ENCODE peak calls at places on chromosomes 3 and 15, in four cellular contexts. One of them, this sample, is unnamed.

GRCh38 chr15:100842756-100843730 is 36.6 kb upstream of the ALDH1A3 start:
- DNase-seq in brain microvascular endothelial cell: peak
- DNase-seq in hepatocyte: peak
- DNase-seq in IMR-90: peak
- DNase-seq in this sample: no peak

GRCh38 chr3:72280876-72281275 is 495.9 kb upstream of the PROK2 start:
- DNase-seq in IMR-90: no peak
- DNase-seq in brain microvascular endothelial cell: no peak
- DNase-seq in hepatocyte: no peak
- DNase-seq in this sample: no peak

GRCh38 chr3:190504354-190505125 is 9.3 kb upstream of the IL1RAP start:
- DNase-seq in hepatocyte: no peak
- DNase-seq in IMR-90: peak
- DNase-seq in brain microvascular endothelial cell: no peak
- DNase-seq in this sample: no peak

GRCh38 chr3:61162965-61163364 is 88.3 kb downstream of the FHIT start:
- DNase-seq in hepatocyte: no peak
- DNase-seq in IMR-90: no peak
- DNase-seq in brain microvascular endothelial cell: no peak
- DNase-seq in this sample: no peak

GRCh38 chr3:74465652-74466415 is 148.6 kb downstream of the CNTN3 start:
- DNase-seq in IMR-90: peak
- DNase-seq in hepatocyte: no peak
- DNase-seq in brain microvascular endothelial cell: no peak
- DNase-seq in this sample: no peak

GRCh38 chr3:168155207-168155785 is 59.6 kb upstream of the GOLIM4 start:
- DNase-seq in brain microvascular endothelial cell: no peak
- DNase-seq in IMR-90: no peak
- DNase-seq in hepatocyte: no peak
- DNase-seq in this sample: no peak

GRCh38 chr3:155110996-155111901 is 31.1 kb downstream of the MME start:
- DNase-seq in IMR-90: no peak
- DNase-seq in hepatocyte: no peak
- DNase-seq in brain microvascular endothelial cell: no peak
- DNase-seq in this sample: no peak

GRCh38 chr3:98185180-98185579 is 18.7 kb downstream of the OR5H15 start:
- DNase-seq in hepatocyte: peak
- DNase-seq in IMR-90: no peak
- DNase-seq in brain microvascular endothelial cell: no peak
- DNase-seq in this sample: no peak

GRCh38 chr3:192710366-192710765 is 17.0 kb downstream of the FGF12 start:
- DNase-seq in brain microvascular endothelial cell: no peak
- DNase-seq in IMR-90: no peak
- DNase-seq in hepatocyte: no peak
- DNase-seq in this sample: no peak

GRCh38 chr3:149638401-149639092 is 19.3 kb downstream of the WWTR1 start:
- DNase-seq in IMR-90: peak
- DNase-seq in hepatocyte: peak
- DNase-seq in brain microvascular endothelial cell: no peak
- DNase-seq in this sample: no peak

GRCh38 chr15:80643296-80643965 is 51.7 kb upstream of the ABHD17C start:
- DNase-seq in brain microvascular endothelial cell: no peak
- DNase-seq in IMR-90: no peak
- DNase-seq in hepatocyte: no peak
- DNase-seq in this sample: no peak

GRCh38 chr3:123816673-123817207 is 67.4 kb downstream of the MYLK start:
- DNase-seq in IMR-90: peak
- DNase-seq in hepatocyte: no peak
- DNase-seq in brain microvascular endothelial cell: peak
- DNase-seq in this sample: no peak

GRCh38 chr15:96285306-96285705 is 45.2 kb upstream of the NR2F2 start:
- DNase-seq in brain microvascular endothelial cell: peak
- DNase-seq in IMR-90: peak
- DNase-seq in hepatocyte: no peak
- DNase-seq in this sample: no peak

GRCh38 chr15:61989698-61990097 is 70.5 kb downstream of the VPS13C start:
- DNase-seq in brain microvascular endothelial cell: no peak
- DNase-seq in hepatocyte: no peak
- DNase-seq in IMR-90: peak
- DNase-seq in this sample: no peak

GRCh38 chr15:80580107-80580506 is 115.0 kb upstream of the ABHD17C start:
- DNase-seq in brain microvascular endothelial cell: peak
- DNase-seq in IMR-90: peak
- DNase-seq in hepatocyte: no peak
- DNase-seq in this sample: no peak

GRCh38 chr3:14159426-14159825 is 19.0 kb downstream of the XPC start:
- DNase-seq in hepatocyte: no peak
- DNase-seq in IMR-90: no peak
- DNase-seq in brain microvascular endothelial cell: no peak
- DNase-seq in this sample: no peak

GRCh38 chr3:41137686-41138111 is 61.6 kb upstream of the CTNNB1 start:
- DNase-seq in brain microvascular endothelial cell: no peak
- DNase-seq in hepatocyte: no peak
- DNase-seq in IMR-90: no peak
- DNase-seq in this sample: no peak

GRCh38 chr3:33181229-33181628 is 37.4 kb downstream of the SUSD5 start:
- DNase-seq in hepatocyte: no peak
- DNase-seq in brain microvascular endothelial cell: no peak
- DNase-seq in IMR-90: no peak
- DNase-seq in this sample: no peak

GRCh38 chr15:54564142-54564541 is 585.9 kb downstream of the UNC13C start:
- DNase-seq in brain microvascular endothelial cell: no peak
- DNase-seq in hepatocyte: no peak
- DNase-seq in IMR-90: no peak
- DNase-seq in this sample: no peak

GRCh38 chr15:88800026-88800425 is 3.2 kb upstream of the ACAN start:
- DNase-seq in hepatocyte: no peak
- DNase-seq in IMR-90: peak
- DNase-seq in brain microvascular endothelial cell: peak
- DNase-seq in this sample: peak

GRCh38 chr3:49869525-49870126 is at the start of gene CAMKV:
- DNase-seq in hepatocyte: peak
- DNase-seq in IMR-90: no peak
- DNase-seq in brain microvascular endothelial cell: no peak
- DNase-seq in this sample: no peak

GRCh38 chr15:62026707-62027565 is 33.3 kb downstream of the VPS13C start:
- DNase-seq in IMR-90: no peak
- DNase-seq in brain microvascular endothelial cell: no peak
- DNase-seq in hepatocyte: no peak
- DNase-seq in this sample: no peak

GRCh38 chr3:189144645-189145044 is 27.1 kb upstream of the TPRG1 start:
- DNase-seq in hepatocyte: peak
- DNase-seq in brain microvascular endothelial cell: no peak
- DNase-seq in IMR-90: peak
- DNase-seq in this sample: no peak

GRCh38 chr3:183094711-183095110 is 4.6 kb downstream of the MCCC1 start:
- DNase-seq in brain microvascular endothelial cell: no peak
- DNase-seq in IMR-90: no peak
- DNase-seq in hepatocyte: no peak
- DNase-seq in this sample: no peak

GRCh38 chr15:66778716-66779115 is 76.7 kb downstream of the SMAD6 start:
- DNase-seq in hepatocyte: no peak
- DNase-seq in IMR-90: no peak
- DNase-seq in brain microvascular endothelial cell: no peak
- DNase-seq in this sample: no peak

GRCh38 chr15:95018888-95019545 is 787.7 kb downstream of the MCTP2 start:
- DNase-seq in hepatocyte: peak
- DNase-seq in brain microvascular endothelial cell: peak
- DNase-seq in IMR-90: peak
- DNase-seq in this sample: peak

GRCh38 chr3:156463123-156463522 is 91.8 kb downstream of the SSR3 start:
- DNase-seq in IMR-90: no peak
- DNase-seq in brain microvascular endothelial cell: no peak
- DNase-seq in hepatocyte: no peak
- DNase-seq in this sample: no peak

GRCh38 chr3:56126632-56127031 is 341.6 kb downstream of the ERC2 start:
- DNase-seq in hepatocyte: no peak
- DNase-seq in brain microvascular endothelial cell: no peak
- DNase-seq in IMR-90: no peak
- DNase-seq in this sample: no peak

GRCh38 chr15:63246691-63247464 is 30.5 kb upstream of the APH1B start:
- DNase-seq in IMR-90: peak
- DNase-seq in hepatocyte: peak
- DNase-seq in brain microvascular endothelial cell: peak
- DNase-seq in this sample: no peak

GRCh38 chr3:23004971-23005370 is 198.2 kb upstream of the UBE2E2 start:
- DNase-seq in brain microvascular endothelial cell: peak
- DNase-seq in IMR-90: peak
- DNase-seq in hepatocyte: peak
- DNase-seq in this sample: peak

GRCh38 chr3:86990171-86990733 is 697 bp downstream of the VGLL3 start:
- DNase-seq in IMR-90: peak
- DNase-seq in hepatocyte: peak
- DNase-seq in brain microvascular endothelial cell: no peak
- DNase-seq in this sample: no peak

GRCh38 chr15:27490867-27491595 is 520.0 kb downstream of the GABRG3 start:
- DNase-seq in brain microvascular endothelial cell: no peak
- DNase-seq in IMR-90: no peak
- DNase-seq in hepatocyte: no peak
- DNase-seq in this sample: no peak

GRCh38 chr3:55558316-55558715 is 71.2 kb upstream of the WNT5A start:
- DNase-seq in brain microvascular endothelial cell: peak
- DNase-seq in hepatocyte: no peak
- DNase-seq in IMR-90: peak
- DNase-seq in this sample: no peak

GRCh38 chr3:62109534-62109933 is 263.8 kb downstream of the FEZF2 start:
- DNase-seq in hepatocyte: peak
- DNase-seq in brain microvascular endothelial cell: peak
- DNase-seq in IMR-90: peak
- DNase-seq in this sample: no peak

GRCh38 chr15:54365001-54365400 is 386.8 kb downstream of the UNC13C start:
- DNase-seq in hepatocyte: no peak
- DNase-seq in brain microvascular endothelial cell: no peak
- DNase-seq in IMR-90: no peak
- DNase-seq in this sample: no peak

GRCh38 chr15:101193063-101193712 is 58.7 kb downstream of the CHSY1 start:
- DNase-seq in hepatocyte: no peak
- DNase-seq in brain microvascular endothelial cell: no peak
- DNase-seq in IMR-90: peak
- DNase-seq in this sample: no peak

GRCh38 chr3:71064976-71065763 is 518.4 kb downstream of the FOXP1 start:
- DNase-seq in IMR-90: peak
- DNase-seq in hepatocyte: peak
- DNase-seq in brain microvascular endothelial cell: peak
- DNase-seq in this sample: no peak

DNA sequence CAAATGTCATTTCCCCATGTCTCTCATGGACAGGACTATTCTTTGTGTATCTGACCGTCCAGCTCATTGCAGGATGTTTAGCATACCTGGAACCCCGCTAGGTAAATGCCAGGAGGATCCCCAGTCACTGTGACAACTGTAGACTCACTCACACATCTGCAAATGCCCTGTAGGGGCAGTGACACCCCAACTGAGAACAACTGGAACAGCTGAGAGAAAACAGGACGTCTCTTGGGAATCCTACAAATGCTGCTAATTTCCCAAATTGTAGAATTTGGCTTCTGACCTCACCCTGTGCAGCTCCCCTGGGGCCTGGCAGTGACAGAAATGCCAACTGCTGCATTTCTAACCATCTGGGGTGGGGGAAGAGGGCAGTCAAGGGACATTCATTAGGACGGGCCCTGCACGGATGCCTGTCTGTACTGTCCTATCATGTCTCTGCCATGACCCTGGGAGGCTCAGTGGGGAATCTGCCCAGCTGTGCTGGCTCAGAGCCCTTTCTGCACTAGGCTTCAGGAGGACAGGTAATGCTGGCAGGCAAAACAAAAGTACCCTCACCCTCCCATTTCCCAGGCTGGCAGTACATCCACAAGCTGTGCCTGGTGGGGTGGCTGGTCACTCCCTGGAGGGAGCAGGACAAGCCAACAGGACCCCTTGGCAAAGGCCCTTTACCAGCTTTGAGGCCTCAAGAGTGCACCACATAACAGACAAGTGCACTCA is 30.4 kb downstream of the RAB6B start:
- DNase-seq in IMR-90: no peak
- DNase-seq in brain microvascular endothelial cell: no peak
- DNase-seq in hepatocyte: no peak
- DNase-seq in this sample: no peak
- TF ChIP-seq CTCF in IMR-90: no peak
- TF ChIP-seq CTCF in brain microvascular endothelial cell: peak
- TF ChIP-seq CTCF in hepatocyte: no peak
- TF ChIP-seq CTCF in this sample: no peak

GRCh38 chr3:137511655-137512054 is 252.5 kb upstream of the SOX14 start:
- DNase-seq in IMR-90: no peak
- DNase-seq in hepatocyte: no peak
- DNase-seq in brain microvascular endothelial cell: no peak
- DNase-seq in this sample: no peak

GRCh38 chr3:137519602-137520001 is 244.5 kb upstream of the SOX14 start:
- DNase-seq in brain microvascular endothelial cell: no peak
- DNase-seq in hepatocyte: no peak
- DNase-seq in IMR-90: no peak
- DNase-seq in this sample: no peak

GRCh38 chr3:137509354-137510045 is 254.6 kb upstream of the SOX14 start:
- DNase-seq in hepatocyte: peak
- DNase-seq in IMR-90: no peak
- DNase-seq in brain microvascular endothelial cell: no peak
- DNase-seq in this sample: no peak

GRCh38 chr3:137514853-137515252 is 249.3 kb upstream of the SOX14 start:
- DNase-seq in brain microvascular endothelial cell: no peak
- DNase-seq in hepatocyte: no peak
- DNase-seq in IMR-90: no peak
- DNase-seq in this sample: no peak
- TF ChIP-seq CTCF in brain microvascular endothelial cell: no peak
- TF ChIP-seq CTCF in hepatocyte: no peak
- TF ChIP-seq CTCF in IMR-90: no peak
- TF ChIP-seq CTCF in this sample: peak

DNA sequence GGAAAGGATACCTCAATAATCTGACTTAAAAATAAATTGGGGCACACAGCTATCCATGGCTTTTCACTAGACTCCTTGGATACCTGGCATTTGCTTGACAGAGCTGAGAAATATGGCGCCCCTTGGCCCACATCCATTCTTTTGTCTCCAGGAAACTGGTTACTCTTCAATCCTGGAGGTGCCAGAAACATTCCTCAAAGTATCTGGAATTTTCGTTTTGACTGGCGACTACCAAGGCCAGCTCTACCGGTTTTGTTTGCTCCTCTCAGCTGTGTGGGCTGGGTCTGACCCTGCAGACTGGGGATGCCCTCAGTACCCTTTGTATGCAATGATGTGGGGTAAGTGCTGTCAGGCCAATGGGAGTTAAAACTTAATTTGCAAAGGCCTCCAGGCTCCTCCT is 27.0 kb downstream of the KATNBL1 start:
- DNase-seq in brain microvascular endothelial cell: no peak
- DNase-seq in hepatocyte: no peak
- DNase-seq in IMR-90: no peak
- DNase-seq in this sample: no peak
- TF ChIP-seq CTCF in brain microvascular endothelial cell: no peak
- TF ChIP-seq CTCF in hepatocyte: no peak
- TF ChIP-seq CTCF in IMR-90: no peak
- TF ChIP-seq CTCF in this sample: no peak

GRCh38 chr3:170852307-170852706 is 17.7 kb downstream of the RPL22L1 start:
- DNase-seq in IMR-90: no peak
- DNase-seq in hepatocyte: no peak
- DNase-seq in brain microvascular endothelial cell: no peak
- DNase-seq in this sample: no peak

GRCh38 chr3:170844377-170844776 is 25.6 kb downstream of the RPL22L1 start:
- DNase-seq in hepatocyte: no peak
- DNase-seq in brain microvascular endothelial cell: no peak
- DNase-seq in IMR-90: no peak
- DNase-seq in this sample: no peak

GRCh38 chr3:170848294-170848917 is 21.6 kb downstream of the RPL22L1 start:
- DNase-seq in IMR-90: peak
- DNase-seq in brain microvascular endothelial cell: no peak
- DNase-seq in hepatocyte: no peak
- DNase-seq in this sample: no peak
- TF ChIP-seq CTCF in IMR-90: peak
- TF ChIP-seq CTCF in brain microvascular endothelial cell: no peak
- TF ChIP-seq CTCF in hepatocyte: peak
- TF ChIP-seq CTCF in this sample: peak